ENCODE peak calls at places on chromosomes 12 and 14, in six cellular contexts. H is IMR-90, F is trophoblast cell, E is neuronal stem cell, U is H9, Y is H1. W is an unnamed sample.

GRCh38 chr14:58160561-58160960 is 8.5 kb upstream of the ARMH4 start:
- DNase-seq in H (no peak), F (no peak), E (no peak), U (no peak), Y (no peak), W (no peak)

GRCh38 chr12:70048521-70049245 is 194.6 kb upstream of the CNOT2 start:
- DNase-seq in H (no peak), F (no peak), E (no peak), U (no peak), Y (no peak), W (no peak)

GRCh38 chr12:108399514-108399913 is 60.4 kb upstream of the CMKLR1 start:
- DNase-seq in H (no peak), F (no peak), E (no peak), U (no peak), Y (no peak), W (no peak)

GRCh38 chr12:109069307-109070231 is 17.2 kb downstream of the USP30 start:
- DNase-seq in H (no peak), F (no peak), E (peak; percentile 26), U (peak; percentile 83), Y (no peak), W (no peak)

GRCh38 chr12:41531147-41531829 is 343.2 kb downstream of the PDZRN4 start:
- DNase-seq in H (peak; percentile 4), F (no peak), E (no peak), U (no peak), Y (no peak), W (no peak)

GRCh38 chr12:120801146-120801545 is 75.5 kb downstream of the ACADS start:
- DNase-seq in H (no peak), F (peak; percentile 84), E (no peak), U (no peak), Y (no peak), W (no peak)

GRCh38 chr14:92005019-92005418 is 34.8 kb downstream of the TRIP11 start:
- DNase-seq in H (no peak), F (no peak), E (no peak), U (no peak), Y (no peak), W (no peak)

GRCh38 chr12:57416039-57416996 is 14.5 kb downstream of the R3HDM2 start:
- DNase-seq in H (peak; percentile 57), F (peak; percentile 13), E (no peak), U (no peak), Y (no peak), W (peak; percentile 17)

GRCh38 chr14:93112891-93113677 is 2.6 kb downstream of the ITPK1 start:
- DNase-seq in H (peak; percentile 79), F (peak; percentile 94), E (peak; percentile 73), U (peak; percentile 77), Y (no peak), W (peak; percentile 82)

GRCh38 chr14:77542349-77543239 is 44.0 kb upstream of the ISM2 start:
- DNase-seq in H (no peak), F (peak; percentile 46), E (no peak), U (no peak), Y (no peak), W (peak; percentile 30)

GRCh38 chr12:55702861-55703260 is 4.8 kb downstream of the ITGA7 start:
- DNase-seq in H (no peak), F (no peak), E (no peak), U (no peak), Y (no peak), W (no peak)

GRCh38 chr12:31626270-31626669 is 33.2 kb upstream of the ETFBKMT start:
- DNase-seq in H (no peak), F (no peak), E (no peak), U (no peak), Y (no peak), W (no peak)

GRCh38 chr12:57049047-57049446 is 882 bp downstream of the MYO1A start:
- DNase-seq in H (no peak), F (no peak), E (no peak), U (no peak), Y (no peak), W (no peak)

GRCh38 chr12:19194963-19195362 is 65.4 kb downstream of the PLEKHA5 start:
- DNase-seq in H (no peak), F (no peak), E (no peak), U (no peak), Y (no peak), W (no peak)

GRCh38 chr14:29030970-29031369 is 264.4 kb downstream of the FOXG1 start:
- DNase-seq in H (no peak), F (no peak), E (no peak), U (no peak), Y (no peak), W (no peak)

GRCh38 chr12:47808574-47809380 is 10.9 kb downstream of the HDAC7 start:
- DNase-seq in H (peak; percentile 44), F (peak; percentile 13), E (no peak), U (no peak), Y (no peak), W (peak; percentile 66)

GRCh38 chr14:94768521-94769412 is 1.1 kb downstream of the GSC start:
- DNase-seq in H (no peak), F (no peak), E (no peak), U (peak; percentile 52), Y (no peak), W (no peak)

GRCh38 chr14:36981832-36982528 is 190.4 kb downstream of the SLC25A21 start:
- DNase-seq in H (peak; percentile 79), F (no peak), E (no peak), U (no peak), Y (no peak), W (no peak)

DNA sequence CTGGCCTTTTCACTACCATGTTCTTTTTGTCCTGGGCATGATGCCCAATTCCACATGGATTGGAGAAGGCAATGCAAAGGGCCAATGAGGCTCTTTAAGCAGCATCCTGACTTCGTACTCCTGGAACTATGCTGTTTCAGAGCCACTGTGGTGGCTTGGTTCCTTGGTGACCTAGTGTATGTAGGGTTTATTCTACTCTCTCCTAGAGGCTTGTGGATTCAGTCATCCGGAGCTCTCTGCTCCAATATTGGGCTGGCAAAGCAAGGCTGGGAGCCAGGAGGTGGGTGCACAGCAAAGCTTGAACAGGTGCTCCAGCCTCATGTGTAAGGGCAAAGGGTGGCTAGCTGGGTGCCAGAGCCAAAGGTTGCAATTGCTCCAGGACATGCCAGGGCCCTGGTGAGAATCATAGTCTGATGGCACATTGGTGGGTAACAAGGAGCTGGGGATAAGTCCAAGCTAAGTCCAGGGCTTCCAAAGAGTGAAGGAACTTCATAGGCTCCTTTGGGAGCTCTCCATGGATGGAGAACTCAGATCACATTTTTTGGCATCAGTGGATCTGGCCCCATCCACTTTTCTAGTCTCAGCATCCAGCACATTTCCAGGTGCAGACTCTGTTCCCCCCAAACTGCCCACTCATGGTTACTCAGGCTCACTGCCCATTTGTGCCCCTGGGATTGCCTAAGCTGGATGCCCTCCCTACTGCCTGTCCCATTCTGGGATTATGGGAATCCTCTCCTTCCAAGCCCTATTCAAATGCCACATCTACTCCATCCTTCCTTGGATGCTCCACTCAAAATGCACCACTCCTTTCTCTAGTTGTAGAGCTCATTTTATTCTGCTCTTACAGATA is 253.9 kb downstream of the EMP1 start:
- DNase-seq in H (no peak), F (no peak), E (no peak), U (no peak), Y (no peak), W (no peak)
- H4K91ac ChIP-seq in H (no peak overlapping the region), F (no peak overlapping the region), E (no peak overlapping the region), U (no peak overlapping the region), Y (no peak overlapping the region), W (no peak overlapping the region)

DNA sequence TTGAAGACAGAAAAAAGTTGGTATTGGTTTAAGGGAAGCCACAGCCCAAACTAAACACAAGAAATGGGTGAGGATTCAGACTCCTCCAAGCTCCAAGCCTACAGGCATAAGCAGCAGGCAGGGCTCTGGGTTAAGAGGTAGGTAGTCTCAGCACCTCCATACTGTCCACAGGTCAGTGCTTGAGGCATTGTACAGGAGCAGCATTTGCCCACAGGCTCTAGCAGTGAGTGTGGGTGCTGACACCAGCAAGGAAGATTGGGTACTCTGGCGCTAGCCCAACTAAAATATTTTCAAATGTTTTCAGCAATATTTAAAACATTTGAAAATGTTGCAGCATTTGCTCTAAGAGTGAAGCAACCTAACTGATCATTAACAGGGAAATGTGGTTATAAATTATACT is 33.1 kb downstream of the FERMT2 start:
- DNase-seq in H (no peak), F (no peak), E (no peak), U (no peak), Y (no peak), W (no peak)
- H3K27ac ChIP-seq in H (peak overlapping the region; percentile 60), F (no peak overlapping the region), E (no peak overlapping the region), U (no peak overlapping the region), Y (no peak overlapping the region), W (peak overlapping the region; percentile 56)

GRCh38 chr12:114742363-114742762 is 58.4 kb upstream of the TBX3 start:
- DNase-seq in H (no peak), F (no peak), E (no peak), U (no peak), Y (no peak), W (no peak)
- H4K91ac ChIP-seq in H (no peak overlapping the region), F (peak overlapping the region; percentile 28), E (no peak overlapping the region), U (no peak overlapping the region), Y (peak overlapping the region; percentile 15), W (peak overlapping the region; percentile 4)

GRCh38 chr12:13173537-13173936 is 23.0 kb upstream of the EMP1 start:
- DNase-seq in H (peak; percentile 97), F (peak; percentile 94), E (no peak), U (no peak), Y (no peak), W (peak; percentile 85)
- H3K27ac ChIP-seq in H (peak overlapping the region; percentile 76), F (peak overlapping the region; percentile 66), E (peak overlapping the region; percentile 47), U (no peak overlapping the region), Y (no peak overlapping the region), W (peak overlapping the region; percentile 26)

W was measured in mesenchymal stem cell.